ENCODE peak calls at places on chromosome 16, in four cellular contexts. J is COR-L47, W is NCI-H446 treated with DMSO at 0.1 percent for 48 hours, V is kidney. E is an unnamed sample.

GRCh38 chr16:85138073-85138824 is 26.0 kb upstream of the CIBAR2 start:
- DNase-seq in W (no peak), V (no peak), J (no peak), E (no peak)

GRCh38 chr16:22861585-22861984 is 47.6 kb downstream of the HS3ST2 start:
- DNase-seq in J (no peak), W (no peak), V (no peak), E (no peak)

GRCh38 chr16:86635181-86635580 is 56.8 kb downstream of the FOXL1 start:
- DNase-seq in V (no peak), J (no peak), W (no peak), E (no peak)

GRCh38 chr16:1929578-1930337 is 11.5 kb upstream of the HS3ST6 start:
- DNase-seq in V (peak), J (peak), W (peak), E (peak)

GRCh38 chr16:56547949-56548567 is 16.8 kb upstream of the MT4 start:
- DNase-seq in W (no peak), J (no peak), V (no peak), E (no peak)

GRCh38 chr16:49859139-49859947 is 3.4 kb upstream of the ZNF423 start:
- DNase-seq in J (no peak), W (no peak), V (peak), E (peak)

GRCh38 chr16:35516551-35516950 is 2057.1 kb downstream of the TP53TG3F start:
- DNase-seq in V (no peak), W (no peak), J (no peak), E (no peak)

GRCh38 chr16:74868501-74868900 is 93.9 kb upstream of the FA2H start:
- DNase-seq in W (no peak), V (no peak), J (no peak), E (no peak)

GRCh38 chr16:55665511-55665910 is 9.7 kb downstream of the SLC6A2 start:
- DNase-seq in W (no peak), J (no peak), V (no peak), E (no peak)

GRCh38 chr16:12869681-12870427 is 31.5 kb upstream of the SHISA9 start:
- DNase-seq in V (no peak), J (no peak), W (no peak), E (no peak)